ENCODE peak calls at places on chromosomes 11 and 22, in seven cellular contexts. C is GM12892, M is SK-N-SH, L is K562, V is HepG2, I is GM12878, R is H1. H is an unnamed sample.

GRCh38 chr11:27201454-27202302 is 161.1 kb downstream of the BBOX1 start:
- DNase-seq in V (peak), I (no peak), C (no peak), R (no peak), L (peak), M (peak), H (no peak)

GRCh38 chr11:69618237-69618636 is 22.7 kb upstream of the CCND1 start:
- DNase-seq in M (no peak), I (no peak), C (no peak), V (peak), L (no peak), R (no peak), H (no peak)

GRCh38 chr11:116499396-116500001 is 273.3 kb downstream of the BUD13 start:
- DNase-seq in R (peak), M (peak), V (peak), C (peak), L (peak), I (no peak), H (peak)

GRCh38 chr22:46149493-46149997 is 781 bp upstream of the PPARA start:
- DNase-seq in R (peak), C (no peak), M (no peak), V (no peak), L (no peak), I (no peak), H (no peak)

GRCh38 chr22:29225422-29226090 is 19.9 kb downstream of the EMID1 start:
- DNase-seq in R (no peak), L (no peak), I (no peak), C (no peak), M (peak), V (no peak), H (peak)

GRCh38 chr11:73998846-73999575 is 9.9 kb downstream of the UCP3 start:
- DNase-seq in C (no peak), L (no peak), I (no peak), M (no peak), R (no peak), V (no peak), H (no peak)

GRCh38 chr11:55673860-55674259 is 11.9 kb downstream of the OR4C6 start:
- DNase-seq in I (no peak), R (no peak), M (no peak), L (no peak), V (no peak), C (no peak), H (no peak)

GRCh38 chr11:132579686-132580085 is 952.6 kb downstream of the OPCML start:
- DNase-seq in C (no peak), R (no peak), I (no peak), L (no peak), M (no peak), V (no peak), H (no peak)

GRCh38 chr22:44753189-44754042 is 1.0 kb downstream of the ARHGAP8 start:
- DNase-seq in R (no peak), L (no peak), M (no peak), V (no peak), C (no peak), I (no peak), H (no peak)

GRCh38 chr11:131510662-131511061 is 140.2 kb downstream of the NTM start:
- DNase-seq in L (no peak), I (no peak), V (no peak), R (no peak), M (no peak), C (no peak), H (no peak)

GRCh38 chr11:43567396-43567975 is 113.1 kb upstream of the HSD17B12 start:
- DNase-seq in V (peak), I (no peak), M (peak), C (no peak), L (peak), R (no peak), H (no peak)

GRCh38 chr22:36951746-36952145 is 38.3 kb downstream of the CSF2RB start:
- DNase-seq in I (no peak), V (no peak), R (no peak), C (no peak), L (no peak), M (no peak), H (no peak)

GRCh38 chr11:117610045-117610444 is 187.0 kb downstream of the DSCAML1 start:
- DNase-seq in M (no peak), L (no peak), C (no peak), I (peak), R (no peak), V (no peak), H (no peak)

GRCh38 chr11:11016123-11016522 is 158.3 kb upstream of the ZBED5 start:
- DNase-seq in M (no peak), C (no peak), L (no peak), R (no peak), V (no peak), I (no peak), H (no peak)

GRCh38 chr11:117633976-117634755 is 162.8 kb downstream of the DSCAML1 start:
- DNase-seq in M (no peak), I (no peak), R (no peak), C (no peak), V (no peak), L (no peak), H (no peak)

GRCh38 chr11:96096360-96096759 is 172.5 kb upstream of the MTMR2 start:
- DNase-seq in R (no peak), M (no peak), I (no peak), C (no peak), V (no peak), L (no peak), H (no peak)

GRCh38 chr11:78725200-78725599 is 150.5 kb upstream of the NARS2 start:
- DNase-seq in I (no peak), R (no peak), L (no peak), C (no peak), V (no peak), M (peak), H (no peak)

GRCh38 chr11:78717031-78717430 is 142.4 kb upstream of the NARS2 start:
- DNase-seq in I (no peak), C (no peak), V (no peak), M (no peak), R (no peak), L (no peak), H (no peak)

GRCh38 chr11:78722786-78723185 is 148.1 kb upstream of the NARS2 start:
- DNase-seq in V (no peak), M (no peak), R (no peak), L (no peak), C (no peak), I (no peak), H (no peak)

GRCh38 chr11:78715639-78716311 is 141.1 kb upstream of the NARS2 start:
- DNase-seq in M (peak), C (peak), L (peak), R (peak), V (peak), I (no peak), H (peak)

DNA sequence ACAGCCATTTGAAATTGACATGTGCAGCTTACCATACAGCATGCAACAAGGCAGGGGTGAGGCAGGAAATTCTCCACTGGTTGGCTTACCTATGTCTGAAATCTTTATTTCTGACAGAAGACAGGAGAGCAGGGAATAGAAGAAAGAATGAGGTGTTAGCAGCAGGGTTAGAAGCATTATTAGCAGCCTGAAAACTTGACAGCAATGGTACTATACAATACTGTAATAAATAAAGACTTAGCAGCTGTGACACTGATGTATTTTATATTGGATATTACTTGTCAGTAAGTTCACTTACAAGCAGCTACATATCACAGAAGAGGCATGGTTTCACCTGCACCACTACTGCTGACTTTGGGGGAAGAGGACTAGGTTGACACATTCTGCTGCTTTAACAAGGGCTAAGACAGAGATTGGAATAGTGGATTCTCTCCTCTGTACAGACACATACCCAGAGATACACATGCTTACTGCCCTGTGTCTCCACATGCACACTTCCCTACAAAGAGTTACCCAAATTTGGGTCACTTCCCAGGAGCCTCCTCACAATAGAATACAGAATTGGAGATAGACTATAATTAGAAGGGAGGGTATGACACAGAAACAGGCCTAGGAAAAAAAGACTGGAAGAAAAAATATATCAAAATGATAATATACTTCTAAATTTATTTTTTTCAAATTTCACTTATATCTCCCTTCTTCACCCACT is 145.8 kb upstream of the NARS2 start:
- DNase-seq in R (no peak), V (no peak), L (no peak), M (no peak), I (no peak), C (no peak), H (no peak)
- TF ChIP-seq POLR2AphosphoS5 in R (no peak), V (no peak), L (no peak), M (no peak), I (no peak), C (no peak), H (no peak)

GRCh38 chr11:12088047-12088481 is 22.3 kb upstream of the MICAL2 start:
- DNase-seq in C (no peak), I (no peak), L (peak), R (no peak), M (no peak), V (no peak), H (no peak)

GRCh38 chr11:12086271-12087074 is 23.9 kb upstream of the MICAL2 start:
- DNase-seq in V (peak), L (no peak), R (no peak), I (no peak), M (no peak), C (no peak), H (no peak)

GRCh38 chr11:12088531-12088930 is 21.9 kb upstream of the MICAL2 start:
- DNase-seq in M (no peak), I (no peak), L (no peak), C (no peak), R (no peak), V (no peak), H (no peak)

GRCh38 chr11:12085371-12086251 is 24.8 kb upstream of the MICAL2 start:
- DNase-seq in R (no peak), I (no peak), M (no peak), L (no peak), C (no peak), V (peak), H (no peak)

GRCh38 chr11:12087075-12087775 is 23.2 kb upstream of the MICAL2 start:
- DNase-seq in L (no peak), M (no peak), C (no peak), I (no peak), R (no peak), V (no peak), H (no peak)
- TF ChIP-seq TAF1 in L (no peak), M (no peak), C (no peak), I (no peak), R (no peak), V (no peak), H (no peak)

GRCh38 chr11:102396708-102397563 is 49.9 kb downstream of the BIRC2 start:
- DNase-seq in I (no peak), C (no peak), R (no peak), L (no peak), V (no peak), M (no peak), H (no peak)

GRCh38 chr11:102398297-102398696 is 51.3 kb downstream of the BIRC2 start:
- DNase-seq in I (no peak), L (no peak), R (no peak), M (no peak), C (no peak), V (no peak), H (no peak)

GRCh38 chr11:102393272-102393730 is 46.3 kb downstream of the BIRC2 start:
- DNase-seq in L (no peak), I (no peak), R (no peak), M (no peak), C (no peak), V (peak), H (no peak)

GRCh38 chr11:102399189-102399588 is 52.2 kb downstream of the BIRC2 start:
- DNase-seq in C (no peak), R (no peak), M (no peak), V (no peak), I (no peak), L (no peak), H (no peak)

DNA sequence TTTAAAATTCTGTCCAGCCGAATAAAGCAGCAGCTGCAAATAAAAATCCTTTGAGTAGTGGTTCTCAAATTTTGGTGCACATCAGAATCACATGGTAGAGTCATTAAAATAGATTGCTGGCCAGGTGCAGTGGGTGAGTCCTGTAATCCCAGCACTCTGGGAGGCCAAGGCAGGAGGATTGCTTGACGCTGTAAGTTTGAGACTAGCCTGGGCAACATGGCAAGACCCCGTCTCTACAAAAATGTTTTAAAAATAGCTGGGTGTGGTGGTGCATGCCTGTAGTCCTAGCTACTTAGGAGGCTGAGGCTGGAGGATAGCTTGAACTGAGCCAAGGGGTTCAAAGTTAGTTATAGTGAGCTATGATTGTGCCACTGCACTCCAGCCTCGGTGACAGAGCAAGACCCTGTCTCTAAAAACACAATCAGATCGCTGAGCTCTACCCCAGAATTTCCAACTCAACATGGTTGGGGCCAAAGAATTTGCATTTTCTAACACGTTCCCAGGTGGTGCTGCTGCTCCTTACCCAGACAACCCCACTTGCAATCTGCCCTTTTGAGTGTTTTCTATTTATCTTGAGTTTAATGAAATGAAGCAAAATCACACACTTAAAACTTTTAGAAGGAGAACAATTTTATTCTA is 48.8 kb downstream of the BIRC2 start:
- DNase-seq in I (no peak), L (no peak), M (no peak), V (no peak), C (no peak), R (no peak), H (no peak)
- TF ChIP-seq POLR2AphosphoS5 in I (no peak), L (no peak), M (no peak), V (no peak), C (no peak), R (no peak), H (peak)

DNA sequence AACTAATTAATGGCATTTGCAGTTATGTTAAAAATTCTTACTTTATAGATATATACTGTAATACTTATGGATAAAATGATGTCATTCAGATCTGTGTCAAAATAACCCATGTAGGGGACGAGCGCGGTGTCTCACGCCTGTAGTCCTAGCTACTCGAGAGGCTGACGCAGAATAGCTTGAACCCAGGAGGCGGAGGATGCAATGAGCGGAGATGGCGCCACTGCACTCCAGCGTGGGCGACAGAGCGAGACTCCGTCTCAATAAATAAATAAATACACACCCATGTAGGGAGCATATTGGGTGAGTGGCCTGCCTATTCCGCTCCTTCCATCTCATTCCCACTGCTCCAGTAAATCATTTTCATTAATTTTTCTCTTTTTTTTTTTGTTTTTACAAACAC is 7.1 kb downstream of the SNU13 start:
- DNase-seq in C (no peak), L (peak), M (no peak), V (no peak), I (no peak), R (no peak), H (no peak)
- TF ChIP-seq TAF1 in C (no peak), L (no peak), M (no peak), V (no peak), I (no peak), R (no peak), H (no peak)

H was measured in GM12891.